ENCODE peak calls at places on chromosomes 11 and 22, in eight cellular contexts. O, F, N, I, J, U, T and S are unnamed samples.

GRCh38 chr11:93775289-93775688 is 8.8 kb upstream of the MED17 start:
- DNase-seq in O (no peak), F (no peak), N (no peak), I (no peak), J (no peak), U (no peak), T (no peak), S (no peak)

GRCh38 chr22:46792841-46793261 is 30.4 kb downstream of the TBC1D22A start:
- DNase-seq in O (no peak), F (no peak), N (peak; percentile 62), I (no peak), J (no peak), U (no peak), T (no peak), S (no peak)

GRCh38 chr11:23594755-23595154 is 734.5 kb upstream of the CCDC179 start:
- DNase-seq in O (no peak), F (no peak), N (no peak), I (no peak), J (no peak), U (no peak), T (no peak), S (no peak)

GRCh38 chr11:32890843-32891656 is 1.6 kb upstream of the QSER1 start:
- DNase-seq in O (no peak), F (no peak), N (no peak), I (no peak), J (no peak), U (no peak), T (no peak), S (no peak)

GRCh38 chr11:32830413-32830738 is 649 bp downstream of the PRRG4 start:
- DNase-seq in O (peak; percentile 49), F (no peak), N (no peak), I (no peak), J (peak; percentile 80), U (no peak), T (peak; percentile 20), S (no peak)

GRCh38 chr11:62020661-62021060 is 53.2 kb upstream of the FTH1 start:
- DNase-seq in O (no peak), F (no peak), N (peak; percentile 54), I (no peak), J (no peak), U (no peak), T (no peak), S (no peak)

GRCh38 chr11:119693253-119693815 is 35.7 kb downstream of the NECTIN1 start:
- DNase-seq in O (no peak), F (no peak), N (no peak), I (no peak), J (no peak), U (no peak), T (no peak), S (no peak)

GRCh38 chr11:68950268-68950667 is 30.5 kb downstream of the MRGPRD start:
- DNase-seq in O (peak; percentile 26), F (no peak), N (no peak), I (no peak), J (no peak), U (no peak), T (peak; percentile 34), S (no peak)

GRCh38 chr11:111949519-111950426 is 12.6 kb downstream of the DIXDC1 start:
- DNase-seq in O (no peak), F (no peak), N (no peak), I (no peak), J (no peak), U (no peak), T (no peak), S (no peak)

GRCh38 chr11:944711-945470 is 19.2 kb downstream of the AP2A2 start:
- DNase-seq in O (peak; percentile 41), F (no peak), N (no peak), I (no peak), J (no peak), U (no peak), T (no peak), S (peak; percentile 17)

GRCh38 chr11:112588252-112588668 is 327.6 kb upstream of the PLET1 start:
- DNase-seq in O (peak; percentile 83), F (peak; percentile 18), N (peak; percentile 76), I (peak; percentile 78), J (peak; percentile 67), U (peak; percentile 16), T (peak; percentile 90), S (peak; percentile 85)

GRCh38 chr22:37476389-37477329 is 9.5 kb downstream of the MFNG start:
- DNase-seq in O (no peak), F (no peak), N (no peak), I (no peak), J (no peak), U (no peak), T (no peak), S (no peak)

GRCh38 chr11:117701781-117702180 is 95.2 kb downstream of the DSCAML1 start:
- DNase-seq in O (no peak), F (no peak), N (no peak), I (no peak), J (no peak), U (no peak), T (no peak), S (no peak)

GRCh38 chr22:23580586-23581251 is 629 bp upstream of the IGLL1 start:
- DNase-seq in O (no peak), F (no peak), N (no peak), I (no peak), J (no peak), U (no peak), T (no peak), S (no peak)

GRCh38 chr22:23534201-23534850 is 45.8 kb downstream of the IGLL1 start:
- DNase-seq in O (no peak), F (peak; percentile 9), N (peak; percentile 60), I (no peak), J (no peak), U (no peak), T (no peak), S (no peak)